ENCODE peak calls at places on chromosome 3, in six cellular contexts. F is right lobe of liver, R is tibial nerve, Y is GM06990, D is Panc1, I is IMR-90. G is an unnamed sample.

GRCh38 chr3:23776352-23776891 is 29.3 kb upstream of the UBE2E1 start:
- DNase-seq in F (no peak), R (peak; percentile 28), Y (no peak), D (no peak), I (peak; percentile 81), G (peak; percentile 70)

GRCh38 chr3:7382293-7383033 is 521.5 kb downstream of the GRM7 start:
- DNase-seq in F (no peak), R (no peak), Y (no peak), D (no peak), I (no peak), G (peak; percentile 83)

GRCh38 chr3:15493436-15493835 is 28.1 kb downstream of the COLQ start:
- DNase-seq in F (no peak), R (no peak), Y (no peak), D (no peak), I (no peak), G (no peak)

GRCh38 chr3:184355261-184356012 is 6.0 kb downstream of the CLCN2 start:
- DNase-seq in F (peak; percentile 37), R (no peak), Y (no peak), D (no peak), I (no peak), G (no peak)

GRCh38 chr3:126398423-126399347 is 4.0 kb downstream of the CFAP100 start:
- DNase-seq in F (no peak), R (no peak), Y (no peak), D (no peak), I (no peak), G (no peak)

GRCh38 chr3:99868438-99868723 is 50.7 kb downstream of the CMSS1 start:
- DNase-seq in F (no peak), R (no peak), Y (no peak), D (no peak), I (peak; percentile 41), G (no peak)

GRCh38 chr3:113668015-113668414 is 28.4 kb downstream of the USF3 start:
- DNase-seq in F (no peak), R (no peak), Y (no peak), D (no peak), I (peak; percentile 74), G (no peak)

GRCh38 chr3:106068795-106069194 is 200.0 kb upstream of the CBLB start:
- DNase-seq in F (no peak), R (peak; percentile 27), Y (no peak), D (no peak), I (peak; percentile 12), G (no peak)

GRCh38 chr3:194447161-194447560 is 39.6 kb downstream of the ATP13A3 start:
- DNase-seq in F (no peak), R (no peak), Y (no peak), D (no peak), I (no peak), G (no peak)

GRCh38 chr3:65597952-65598413 is 440.7 kb downstream of the MAGI1 start:
- DNase-seq in F (no peak), R (no peak), Y (no peak), D (no peak), I (no peak), G (no peak)

GRCh38 chr3:127539366-127540060 is 51.0 kb downstream of the TPRA1 start:
- DNase-seq in F (no peak), R (no peak), Y (no peak), D (no peak), I (no peak), G (no peak)

GRCh38 chr3:117920240-117920923 is 1114.3 kb downstream of the IGSF11 start:
- DNase-seq in F (no peak), R (no peak), Y (no peak), D (no peak), I (no peak), G (no peak)

GRCh38 chr3:143332046-143332445 is 212.5 kb downstream of the CHST2 start:
- DNase-seq in F (no peak), R (no peak), Y (no peak), D (no peak), I (no peak), G (no peak)

GRCh38 chr3:195196266-195196665 is 74.7 kb downstream of the XXYLT1 start:
- DNase-seq in F (no peak), R (no peak), Y (no peak), D (no peak), I (peak; percentile 61), G (no peak)

GRCh38 chr3:195708066-195708465 is 12.7 kb upstream of the MUC20 start:
- DNase-seq in F (peak; percentile 44), R (no peak), Y (no peak), D (no peak), I (no peak), G (no peak)

GRCh38 chr3:175057406-175057805 is 198.3 kb downstream of the NAALADL2 start:
- DNase-seq in F (no peak), R (no peak), Y (no peak), D (no peak), I (no peak), G (no peak)

GRCh38 chr3:59885103-59885502 is 835.3 kb upstream of the CFAP20DC start:
- DNase-seq in F (no peak), R (peak; percentile 24), Y (no peak), D (no peak), I (no peak), G (no peak)

DNA sequence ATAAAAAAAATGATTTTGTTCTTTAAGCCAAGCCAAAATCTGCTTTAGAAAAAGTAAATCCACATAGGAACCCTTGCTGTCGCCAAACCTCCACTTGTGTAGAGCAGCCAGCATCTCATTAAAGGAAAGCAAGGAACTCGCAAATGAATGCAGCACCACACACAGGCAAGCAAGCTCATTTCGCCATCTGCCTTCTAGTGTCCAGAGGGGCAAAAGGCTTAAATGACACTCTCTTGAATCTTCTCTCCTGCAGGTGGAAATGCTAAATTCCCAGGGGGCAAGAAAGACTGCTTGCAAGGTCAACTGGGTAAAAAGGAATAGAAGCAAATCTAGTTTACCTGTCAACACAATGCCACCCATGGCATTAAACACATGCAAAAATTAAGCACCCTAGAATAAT is 2.4 kb downstream of the MB21D2 start:
- DNase-seq in F (no peak), R (no peak), Y (peak; percentile 36), D (no peak), I (peak; percentile 68), G (no peak)
- TF ChIP-seq CTCF in F (no peak), R (no peak), Y (peak; percentile 43), D (peak; percentile 79), I (peak; percentile 41), G (peak; percentile 55)

GRCh38 chr3:172139528-172140276 is 100.3 kb downstream of the FNDC3B start:
- DNase-seq in F (no peak), R (no peak), Y (no peak), D (no peak), I (no peak), G (no peak)

GRCh38 chr3:172143060-172143451 is 103.7 kb downstream of the FNDC3B start:
- DNase-seq in F (no peak), R (no peak), Y (no peak), D (no peak), I (no peak), G (no peak)

GRCh38 chr3:172142074-172143059 is 103.0 kb downstream of the FNDC3B start:
- DNase-seq in F (no peak), R (no peak), Y (peak; percentile 63), D (peak; percentile 71), I (peak; percentile 91), G (peak; percentile 84)

GRCh38 chr3:172138792-172139507 is 99.6 kb downstream of the FNDC3B start:
- DNase-seq in F (no peak), R (peak; percentile 82), Y (peak; percentile 59), D (no peak), I (peak; percentile 40), G (no peak)

GRCh38 chr3:172140499-172141391 is 101.4 kb downstream of the FNDC3B start:
- DNase-seq in F (peak; percentile 78), R (peak; percentile 44), Y (no peak), D (peak; percentile 95), I (peak; percentile 98), G (peak; percentile 99)
- H3K4me3 ChIP-seq in F (no peak overlapping the region), R (no peak overlapping the region), Y (no peak overlapping the region), D (no peak overlapping the region), I (no peak overlapping the region), G (no peak overlapping the region)

DNA sequence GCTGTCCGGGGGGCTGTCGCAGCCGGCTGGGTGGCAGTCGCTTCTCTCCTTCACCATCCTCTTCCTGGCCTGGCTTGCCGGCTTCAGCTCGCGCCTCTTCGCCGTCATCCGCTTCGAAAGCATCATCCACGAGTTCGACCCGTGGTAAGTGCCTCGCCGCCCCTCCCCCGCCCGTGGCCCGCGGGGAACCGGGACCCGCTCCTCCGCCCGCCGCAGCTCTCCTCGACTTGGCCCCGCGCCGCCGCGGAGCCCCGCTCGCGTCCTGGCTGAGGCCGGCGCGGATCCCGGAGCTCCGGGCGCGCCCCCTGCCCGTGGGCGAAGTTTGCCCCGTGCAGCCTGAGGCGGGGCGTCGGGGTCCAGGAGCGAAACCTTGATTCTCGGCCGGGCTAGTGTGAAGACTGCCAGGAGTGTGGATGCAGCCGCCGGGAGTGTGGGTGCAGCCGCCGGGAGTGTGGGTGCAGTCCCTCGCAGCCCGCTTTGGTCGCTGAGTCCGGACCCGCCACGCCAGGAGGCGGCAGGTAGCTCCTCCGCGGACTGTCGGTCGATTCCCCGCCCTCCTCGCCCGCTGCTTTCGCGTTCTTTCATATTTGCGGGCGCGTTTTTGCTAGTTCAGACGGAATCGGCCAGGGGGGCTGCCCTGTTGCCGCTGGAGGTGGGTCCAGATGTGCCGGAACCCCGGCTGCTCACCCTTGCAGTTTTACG is 595 bp downstream of the STT3B start:
- DNase-seq in F (peak; percentile 76), R (peak; percentile 44), Y (peak; percentile 71), D (no peak), I (peak; percentile 1), G (no peak)
- TF ChIP-seq CTCF in F (no peak), R (no peak), Y (no peak), D (peak; percentile 28), I (no peak), G (peak; percentile 13)

GRCh38 chr3:52236424-52236886 is 2.5 kb downstream of the TWF2 start:
- DNase-seq in F (no peak), R (no peak), Y (no peak), D (no peak), I (no peak), G (no peak)

GRCh38 chr3:52232279-52233107 is 6.5 kb downstream of the TWF2 start:
- DNase-seq in F (no peak), R (no peak), Y (no peak), D (no peak), I (no peak), G (no peak)

GRCh38 chr3:52233968-52234367 is 5.0 kb downstream of the TWF2 start:
- DNase-seq in F (peak; percentile 88), R (no peak), Y (no peak), D (no peak), I (no peak), G (no peak)

GRCh38 chr3:52233108-52233591 is 5.8 kb downstream of the TWF2 start:
- DNase-seq in F (peak; percentile 57), R (no peak), Y (no peak), D (no peak), I (no peak), G (no peak)

GRCh38 chr3:52234516-52235447 is 4.2 kb downstream of the TWF2 start:
- DNase-seq in F (no peak), R (no peak), Y (no peak), D (no peak), I (no peak), G (no peak)
- H3K4me3 ChIP-seq in F (no peak overlapping the region), R (no peak overlapping the region), Y (no peak overlapping the region), D (no peak overlapping the region), I (no peak overlapping the region), G (no peak overlapping the region)

G was measured in epithelial cell of proximal tubule.